ENCODE peak calls at places on chromosomes 7 and 10, in seven cellular contexts. A is endodermal cell, Z is left kidney, G is breast epithelium, K is HFF-Myc, X is Calu3, L is neural progenitor cell. N is an unnamed sample.

GRCh38 chr7:51316666-51317581 is at the start of gene COBL:
- DNase-seq in K (no peak), G (no peak), Z (peak; percentile 75), A (peak; percentile 89), L (peak; percentile 72), X (peak; percentile 64), N (no peak)

GRCh38 chr10:17585001-17585400 is 32.2 kb downstream of the HACD1 start:
- DNase-seq in K (no peak), Z (no peak), X (no peak), G (no peak), L (no peak), A (no peak), N (no peak)

GRCh38 chr10:31620236-31621151 is 301.5 kb downstream of the ZEB1 start:
- DNase-seq in G (no peak), X (no peak), K (peak; percentile 89), L (peak; percentile 39), Z (no peak), A (peak; percentile 88), N (no peak)

GRCh38 chr10:17206210-17206709 is 4.8 kb upstream of the TRDMT1 start:
- DNase-seq in X (no peak), K (no peak), A (no peak), Z (no peak), G (no peak), L (no peak), N (no peak)

GRCh38 chr10:119005377-119006043 is 24.0 kb upstream of the NANOS1 start:
- DNase-seq in L (no peak), G (no peak), K (no peak), Z (no peak), A (no peak), X (no peak), N (no peak)

GRCh38 chr7:77553123-77553522 is 16.0 kb downstream of the PTPN12 start:
- DNase-seq in A (no peak), K (no peak), X (no peak), G (no peak), Z (no peak), L (no peak), N (no peak)

GRCh38 chr10:113059001-113059780 is 109.1 kb downstream of the TCF7L2 start:
- DNase-seq in X (no peak), A (peak; percentile 51), K (no peak), G (no peak), Z (peak; percentile 87), L (peak; percentile 49), N (no peak)

GRCh38 chr7:37921340-37921805 is 933 bp downstream of the EPDR1 start:
- DNase-seq in L (peak; percentile 68), Z (peak; percentile 73), X (peak; percentile 54), K (no peak), G (no peak), A (peak; percentile 83), N (no peak)

GRCh38 chr10:8829592-8829991 is 775.1 kb downstream of the GATA3 start:
- DNase-seq in G (no peak), X (no peak), A (no peak), L (no peak), Z (no peak), K (no peak), N (no peak)

GRCh38 chr10:44961231-44961571 is 1.6 kb downstream of the RASSF4 start:
- DNase-seq in L (no peak), G (no peak), A (no peak), Z (no peak), X (no peak), K (no peak), N (no peak)

GRCh38 chr7:150990416-150991186 is at the start of gene NOS3:
- DNase-seq in L (no peak), G (no peak), Z (no peak), A (peak; percentile 85), X (peak; percentile 55), K (no peak), N (no peak)

GRCh38 chr10:126501828-126502227 is 113.6 kb upstream of the ADAM12 start:
- DNase-seq in K (no peak), G (no peak), X (no peak), A (no peak), Z (no peak), L (no peak), N (no peak)

GRCh38 chr7:90660819-90661218 is 64.7 kb downstream of the CDK14 start:
- DNase-seq in X (no peak), Z (no peak), G (no peak), A (no peak), L (no peak), K (no peak), N (no peak)

GRCh38 chr10:68721673-68721963 is 579 bp downstream of the CCAR1 start:
- DNase-seq in K (no peak), A (no peak), L (no peak), X (no peak), G (no peak), Z (no peak), N (no peak)

GRCh38 chr7:142371586-142372377 is 113.9 kb upstream of the PRSS58 start:
- DNase-seq in A (no peak), L (no peak), G (no peak), K (no peak), Z (no peak), X (no peak), N (no peak)

GRCh38 chr10:28366943-28367342 is 64.1 kb upstream of the MPP7 start:
- DNase-seq in G (no peak), K (no peak), L (no peak), A (peak; percentile 57), Z (no peak), X (no peak), N (no peak)

GRCh38 chr7:117048854-117049321 is 95.6 kb downstream of the ST7 start:
- DNase-seq in L (no peak), A (no peak), K (no peak), G (no peak), X (no peak), Z (no peak), N (no peak)

GRCh38 chr7:70347880-70348279 is 749.6 kb downstream of the AUTS2 start:
- DNase-seq in A (no peak), K (no peak), L (no peak), G (no peak), X (no peak), Z (no peak), N (no peak)

GRCh38 chr7:73742753-73743641 is 4.4 kb upstream of the ABHD11 start:
- DNase-seq in Z (peak; percentile 99), G (peak; percentile 96), X (peak; percentile 97), A (peak; percentile 100), L (peak; percentile 96), K (no peak), N (peak; percentile 72)

GRCh38 chr7:143389316-143390097 is 8.4 kb downstream of the ZYX start:
- DNase-seq in L (no peak), G (no peak), Z (peak; percentile 41), K (no peak), X (no peak), A (peak; percentile 46), N (peak; percentile 65)

GRCh38 chr10:12241810-12242529 is 46.0 kb downstream of the CDC123 start:
- DNase-seq in L (no peak), A (no peak), X (no peak), G (no peak), K (no peak), Z (peak; percentile 12), N (peak; percentile 56)

GRCh38 chr7:78099715-78100477 is 301.3 kb downstream of the PHTF2 start:
- DNase-seq in K (no peak), A (no peak), Z (no peak), X (no peak), L (no peak), G (no peak), N (no peak)

GRCh38 chr10:8663131-8663530 is 608.6 kb downstream of the GATA3 start:
- DNase-seq in G (no peak), Z (no peak), A (no peak), K (no peak), L (no peak), X (no peak), N (no peak)

GRCh38 chr10:44865289-44865671 is 45.9 kb upstream of the TMEM72 start:
- DNase-seq in A (no peak), Z (no peak), K (no peak), X (no peak), G (no peak), L (peak; percentile 17), N (no peak)

GRCh38 chr10:114374141-114374791 is 30.0 kb downstream of the AFAP1L2 start:
- DNase-seq in Z (peak; percentile 59), A (no peak), X (no peak), G (no peak), K (no peak), L (no peak), N (no peak)

GRCh38 chr7:94741179-94741578 is 85.2 kb upstream of the SGCE start:
- DNase-seq in K (no peak), L (no peak), X (no peak), Z (no peak), A (no peak), G (no peak), N (no peak)

GRCh38 chr7:80027616-80028173 is 106.9 kb upstream of the GNAI1 start:
- DNase-seq in Z (no peak), A (no peak), K (no peak), G (no peak), L (no peak), X (no peak), N (no peak)

GRCh38 chr7:132709971-132710567 is 133.8 kb upstream of the PLXNA4 start:
- DNase-seq in Z (peak; percentile 21), A (peak; percentile 80), L (peak; percentile 28), X (peak; percentile 53), G (no peak), K (peak; percentile 10), N (no peak)

N was measured in ascending aorta.